ENCODE peak calls at places on chromosomes 16 and 17, in six cellular contexts. Z is nucleus accumbens, R is fibroblast of gingiva, U is NCI-H446 treated with DMSO at 0.1 percent for 48 hours, H is NCI-H1092 treated with DMSO at 0.1 percent for 48 hours, Q is IMR-90. I is an unnamed sample.

GRCh38 chr16:26961459-26961858 is 105.3 kb upstream of the C16orf82 start:
- DNase-seq in Z (no peak), R (no peak), U (no peak), H (no peak), Q (no peak), I (no peak)

GRCh38 chr17:17385502-17385901 is 82.3 kb downstream of the NT5M start:
- DNase-seq in Z (peak), R (no peak), U (no peak), H (peak), Q (no peak), I (no peak)

GRCh38 chr16:30786115-30786935 is 680 bp downstream of the ZNF629 start:
- DNase-seq in Z (no peak), R (peak), U (no peak), H (no peak), Q (peak), I (peak)

GRCh38 chr16:83513006-83513755 is 294.6 kb upstream of the HSBP1 start:
- DNase-seq in Z (no peak), R (peak), U (no peak), H (no peak), Q (peak), I (peak)

GRCh38 chr17:6701719-6702118 is 11.4 kb downstream of the SLC13A5 start:
- DNase-seq in Z (no peak), R (no peak), U (no peak), H (no peak), Q (no peak), I (no peak)

GRCh38 chr17:61366076-61366714 is 33.4 kb upstream of the TBX2 start:
- DNase-seq in Z (no peak), R (no peak), U (no peak), H (peak), Q (no peak), I (no peak)

GRCh38 chr17:81870978-81871386 is at the start of gene ARHGDIA:
- DNase-seq in Z (no peak), R (no peak), U (peak), H (no peak), Q (no peak), I (no peak)

GRCh38 chr17:75003070-75003956 is 9.2 kb upstream of the MRPL58 start:
- DNase-seq in Z (no peak), R (no peak), U (no peak), H (no peak), Q (no peak), I (no peak)

GRCh38 chr16:57314161-57314785 is 29.8 kb upstream of the PLLP start:
- DNase-seq in Z (no peak), R (no peak), U (no peak), H (no peak), Q (no peak), I (no peak)

GRCh38 chr16:81997738-81998137 is 13.5 kb downstream of the SDR42E1 start:
- DNase-seq in Z (no peak), R (peak), U (no peak), H (no peak), Q (peak), I (peak)

GRCh38 chr17:7177954-7178477 is 1.2 kb downstream of the ASGR1 start:
- DNase-seq in Z (no peak), R (no peak), U (no peak), H (no peak), Q (peak), I (no peak)

GRCh38 chr16:90040152-90041023 is 21.1 kb upstream of the DBNDD1 start:
- DNase-seq in Z (no peak), R (no peak), U (no peak), H (no peak), Q (no peak), I (no peak)

GRCh38 chr17:77593081-77593480 is 365.4 kb upstream of the TNRC6C start:
- DNase-seq in Z (no peak), R (no peak), U (no peak), H (no peak), Q (no peak), I (no peak)

GRCh38 chr17:65545708-65546523 is 15.5 kb downstream of the AXIN2 start:
- DNase-seq in Z (no peak), R (no peak), U (no peak), H (no peak), Q (no peak), I (no peak)

GRCh38 chr16:79431923-79432322 is 168.6 kb downstream of the MAF start:
- DNase-seq in Z (no peak), R (no peak), U (no peak), H (no peak), Q (no peak), I (no peak)

GRCh38 chr17:60087882-60088669 is 9.4 kb upstream of the HEATR6 start:
- DNase-seq in Z (no peak), R (peak), U (no peak), H (no peak), Q (no peak), I (peak)

GRCh38 chr16:81431554-81432353 is 12.9 kb upstream of the CMIP start:
- DNase-seq in Z (no peak), R (peak), U (no peak), H (peak), Q (peak), I (peak)

GRCh38 chr16:5350118-5350517 is 252.5 kb upstream of the EEF2KMT start:
- DNase-seq in Z (no peak), R (no peak), U (no peak), H (no peak), Q (no peak), I (no peak)

GRCh38 chr16:12896562-12896961 is 4.8 kb upstream of the SHISA9 start:
- DNase-seq in Z (no peak), R (no peak), U (peak), H (peak), Q (no peak), I (peak)

GRCh38 chr16:25009822-25010221 is 5.3 kb downstream of the ARHGAP17 start:
- DNase-seq in Z (no peak), R (no peak), U (no peak), H (no peak), Q (peak), I (no peak)

I was measured in HCEC 1CT.